ENCODE peak calls at places on chromosome 22, in nine cellular contexts. F is IMR-90, H is heart left ventricle, A is adrenal gland, K is tibial nerve, Y is uterus, J is stomach, M is sigmoid colon, T is HepG2. V is an unnamed sample.

GRCh38 chr22:18109410-18110193 is 1.0 kb upstream of the TUBA8 start:
- DNase-seq in F (no peak), H (no peak), A (no peak), K (no peak), Y (no peak), J (no peak), M (no peak), T (no peak), V (no peak)

GRCh38 chr22:17997456-17997855 is 26.9 kb downstream of the MICAL3 start:
- DNase-seq in F (no peak), H (no peak), A (peak), K (no peak), Y (no peak), J (no peak), M (peak), T (no peak), V (no peak)

GRCh38 chr22:47175151-47175760 is 412.8 kb downstream of the TBC1D22A start:
- DNase-seq in F (peak), H (peak), A (peak), K (no peak), Y (peak), J (no peak), M (peak), T (no peak), V (no peak)

GRCh38 chr22:32852346-32853251 is 51.1 kb downstream of the TIMP3 start:
- DNase-seq in F (no peak), H (peak), A (peak), K (peak), Y (peak), J (no peak), M (peak), T (no peak), V (peak)

GRCh38 chr22:46050451-46050845 is 73.5 kb upstream of the WNT7B start:
- DNase-seq in F (no peak), H (no peak), A (peak), K (no peak), Y (peak), J (no peak), M (peak), T (no peak), V (peak)

GRCh38 chr22:32413715-32414114 is 1.7 kb upstream of the RTCB start:
- DNase-seq in F (peak), H (no peak), A (no peak), K (no peak), Y (no peak), J (no peak), M (no peak), T (peak), V (no peak)

GRCh38 chr22:40819741-40820140 is 595 bp upstream of the SLC25A17 start:
- DNase-seq in F (peak), H (no peak), A (no peak), K (no peak), Y (no peak), J (no peak), M (no peak), T (no peak), V (no peak)

GRCh38 chr22:45470871-45471270 is 31.8 kb upstream of the FBLN1 start:
- DNase-seq in F (no peak), H (no peak), A (no peak), K (no peak), Y (no peak), J (no peak), M (peak), T (no peak), V (no peak)

GRCh38 chr22:41688365-41689211 is at the start of gene SNU13:
- DNase-seq in F (peak), H (peak), A (peak), K (peak), Y (peak), J (peak), M (peak), T (peak), V (peak)

GRCh38 chr22:36405671-36406070 is 17.9 kb upstream of the MYH9 start:
- DNase-seq in F (no peak), H (no peak), A (no peak), K (no peak), Y (no peak), J (peak), M (no peak), T (no peak), V (peak)

GRCh38 chr22:18154821-18155390 is 4.9 kb downstream of the USP18 start:
- DNase-seq in F (no peak), H (no peak), A (no peak), K (no peak), Y (no peak), J (no peak), M (no peak), T (no peak), V (no peak)

GRCh38 chr22:38872831-38873248 is 824 bp upstream of the CBX6 start:
- DNase-seq in F (peak), H (peak), A (peak), K (no peak), Y (peak), J (peak), M (peak), T (no peak), V (peak)

GRCh38 chr22:41857160-41857859 is 24.4 kb downstream of the SREBF2 start:
- DNase-seq in F (peak), H (peak), A (peak), K (peak), Y (no peak), J (peak), M (no peak), T (peak), V (peak)

GRCh38 chr22:31861226-31861840 is 83.0 kb upstream of the YWHAH start:
- DNase-seq in F (peak), H (no peak), A (no peak), K (no peak), Y (no peak), J (no peak), M (no peak), T (no peak), V (no peak)

GRCh38 chr22:23054531-23055257 is 15.6 kb upstream of the GNAZ start:
- DNase-seq in F (no peak), H (no peak), A (no peak), K (no peak), Y (no peak), J (peak), M (no peak), T (no peak), V (no peak)

GRCh38 chr22:30185129-30185528 is 61.4 kb downstream of the LIF start:
- DNase-seq in F (peak), H (no peak), A (no peak), K (no peak), Y (no peak), J (no peak), M (no peak), T (no peak), V (no peak)

GRCh38 chr22:45600791-45601730 is 70.6 kb upstream of the ATXN10 start:
- DNase-seq in F (peak), H (no peak), A (no peak), K (no peak), Y (no peak), J (no peak), M (peak), T (no peak), V (no peak)

GRCh38 chr22:46612904-46613605 is 7.1 kb upstream of the GRAMD4 start:
- DNase-seq in F (no peak), H (no peak), A (peak), K (no peak), Y (no peak), J (no peak), M (no peak), T (peak), V (no peak)

GRCh38 chr22:38112361-38112760 is 1.9 kb upstream of the BAIAP2L2 start:
- DNase-seq in F (no peak), H (no peak), A (no peak), K (no peak), Y (no peak), J (no peak), M (no peak), T (no peak), V (no peak)

GRCh38 chr22:37775785-37776638 is 31.7 kb upstream of the GCAT start:
- DNase-seq in F (peak), H (no peak), A (no peak), K (no peak), Y (no peak), J (no peak), M (no peak), T (no peak), V (no peak)

GRCh38 chr22:48135641-48136040 is 1373.2 kb downstream of the TBC1D22A start:
- DNase-seq in F (no peak), H (no peak), A (no peak), K (no peak), Y (no peak), J (no peak), M (no peak), T (no peak), V (no peak)

GRCh38 chr22:21657020-21657360 is 8.8 kb upstream of the PPIL2 start:
- DNase-seq in F (no peak), H (no peak), A (no peak), K (no peak), Y (no peak), J (no peak), M (no peak), T (no peak), V (no peak)

GRCh38 chr22:36017661-36018091 is 10.9 kb downstream of the RBFOX2 start:
- DNase-seq in F (no peak), H (no peak), A (no peak), K (no peak), Y (no peak), J (no peak), M (no peak), T (no peak), V (no peak)

GRCh38 chr22:31732089-31732829 is 17.7 kb downstream of the PRR14L start:
- DNase-seq in F (no peak), H (no peak), A (no peak), K (no peak), Y (no peak), J (no peak), M (no peak), T (no peak), V (no peak)

GRCh38 chr22:39560127-39560526 is 10.4 kb upstream of the CACNA1I start:
- DNase-seq in F (no peak), H (no peak), A (no peak), K (no peak), Y (no peak), J (no peak), M (no peak), T (no peak), V (no peak)

GRCh38 chr22:23075525-23076216 is 5.4 kb downstream of the GNAZ start:
- DNase-seq in F (no peak), H (no peak), A (no peak), K (no peak), Y (no peak), J (peak), M (no peak), T (peak), V (no peak)

GRCh38 chr22:43858156-43858895 is 4.0 kb downstream of the SULT4A1 start:
- DNase-seq in F (no peak), H (no peak), A (no peak), K (no peak), Y (no peak), J (no peak), M (peak), T (no peak), V (peak)

GRCh38 chr22:23219787-23220484 is 39.6 kb downstream of the BCR start:
- DNase-seq in F (peak), H (peak), A (peak), K (no peak), Y (no peak), J (peak), M (no peak), T (no peak), V (no peak)

GRCh38 chr22:46049726-46050450 is 72.9 kb upstream of the WNT7B start:
- DNase-seq in F (no peak), H (peak), A (peak), K (no peak), Y (peak), J (peak), M (peak), T (no peak), V (no peak)

GRCh38 chr22:46000081-46001027 is 23.4 kb upstream of the WNT7B start:
- DNase-seq in F (no peak), H (peak), A (peak), K (no peak), Y (no peak), J (no peak), M (peak), T (no peak), V (no peak)

GRCh38 chr22:32281092-32281491 is 25.9 kb upstream of the SLC5A4 start:
- DNase-seq in F (no peak), H (no peak), A (no peak), K (no peak), Y (no peak), J (no peak), M (no peak), T (no peak), V (no peak)

GRCh38 chr22:27278986-27279385 is 522.6 kb downstream of the MN1 start:
- DNase-seq in F (no peak), H (no peak), A (no peak), K (no peak), Y (no peak), J (no peak), M (no peak), T (no peak), V (no peak)

GRCh38 chr22:29907753-29908515 is 25.0 kb downstream of the MTMR3 start:
- DNase-seq in F (peak), H (peak), A (peak), K (peak), Y (peak), J (peak), M (peak), T (peak), V (peak)

GRCh38 chr22:36872866-36873498 is 12.2 kb downstream of the NCF4 start:
- DNase-seq in F (no peak), H (no peak), A (no peak), K (no peak), Y (no peak), J (no peak), M (no peak), T (no peak), V (no peak)

GRCh38 chr22:32122899-32123298 is 36.2 kb downstream of the C22orf42 start:
- DNase-seq in F (no peak), H (no peak), A (no peak), K (no peak), Y (no peak), J (no peak), M (no peak), T (no peak), V (no peak)

GRCh38 chr22:46196268-46196667 is 45.9 kb downstream of the PPARA start:
- DNase-seq in F (no peak), H (peak), A (peak), K (no peak), Y (no peak), J (peak), M (no peak), T (no peak), V (peak)

GRCh38 chr22:30250713-30251267 is 4.2 kb upstream of the LIF start:
- DNase-seq in F (peak), H (no peak), A (no peak), K (no peak), Y (no peak), J (peak), M (no peak), T (no peak), V (no peak)

GRCh38 chr22:32951081-32951806 is 106.9 kb downstream of the SYN3 start:
- DNase-seq in F (no peak), H (no peak), A (peak), K (no peak), Y (no peak), J (no peak), M (no peak), T (no peak), V (no peak)

GRCh38 chr22:49153921-49154320 is 673.8 kb downstream of the BRD1 start:
- DNase-seq in F (no peak), H (no peak), A (no peak), K (no peak), Y (no peak), J (no peak), M (no peak), T (no peak), V (no peak)
- H3K4me3 ChIP-seq in F (no peak), H (no peak), A (no peak), K (no peak), Y (no peak), J (no peak), M (no peak), T (no peak), V (no peak)

GRCh38 chr22:19805821-19806212 is 45.2 kb downstream of the TBX1 start:
- DNase-seq in F (no peak), H (no peak), A (no peak), K (no peak), Y (peak), J (no peak), M (no peak), T (no peak), V (peak)

GRCh38 chr22:19807914-19808872 is 46.5 kb downstream of the GNB1L start:
- DNase-seq in F (no peak), H (no peak), A (no peak), K (no peak), Y (peak), J (no peak), M (peak), T (no peak), V (no peak)

GRCh38 chr22:19807161-19807913 is 46.8 kb downstream of the TBX1 start:
- DNase-seq in F (no peak), H (no peak), A (no peak), K (no peak), Y (peak), J (no peak), M (peak), T (no peak), V (peak)

GRCh38 chr22:19808873-19809478 is 45.7 kb downstream of the GNB1L start:
- DNase-seq in F (no peak), H (peak), A (no peak), K (no peak), Y (peak), J (no peak), M (no peak), T (no peak), V (no peak)

DNA sequence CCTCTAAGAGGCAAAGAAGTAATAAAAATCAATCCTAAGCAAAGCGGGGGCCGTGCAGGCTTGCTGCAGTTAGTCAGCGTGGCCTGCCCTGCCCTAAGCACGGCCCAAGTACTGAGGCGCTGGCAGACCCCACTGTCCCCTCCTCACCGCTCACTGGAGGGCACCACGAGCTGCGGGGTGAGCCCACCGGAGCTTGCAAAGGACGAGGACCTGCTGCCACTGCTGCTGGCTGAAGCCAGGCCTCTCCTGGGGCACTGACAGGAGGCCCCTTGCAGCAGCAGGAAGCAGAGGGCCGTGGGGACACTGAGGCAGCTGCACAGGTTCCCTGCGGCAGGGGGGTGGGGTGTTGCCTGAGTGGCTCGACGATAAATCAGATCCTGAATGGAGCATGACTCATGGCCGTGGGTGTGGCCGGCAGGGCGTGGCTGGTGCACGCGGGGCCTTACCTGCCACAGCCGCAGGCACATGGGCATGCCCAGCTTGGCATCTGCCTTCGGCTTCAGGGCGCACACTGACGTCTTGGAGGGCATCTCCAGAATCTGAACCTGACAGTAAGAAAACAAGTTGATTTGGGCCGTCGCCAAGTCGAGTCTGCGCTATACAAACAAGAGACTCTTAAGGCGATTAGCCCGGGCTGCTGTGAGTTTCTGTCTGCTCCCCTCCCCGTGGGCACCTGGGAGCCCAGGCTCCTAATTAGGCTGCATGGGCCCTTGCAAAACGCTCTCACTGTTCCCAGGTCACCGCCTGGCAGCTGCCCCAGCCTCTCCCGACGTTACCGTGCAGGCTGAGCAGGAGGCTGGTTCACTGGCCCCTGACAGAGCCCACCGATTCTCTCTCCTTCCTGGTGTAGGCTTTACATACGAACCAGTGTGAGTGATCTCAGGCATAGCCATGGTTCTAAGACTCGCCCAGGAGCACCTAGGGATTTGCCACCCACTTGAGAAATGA is 45.9 kb downstream of the TBX1 start:
- DNase-seq in F (no peak), H (no peak), A (no peak), K (no peak), Y (peak), J (peak), M (peak), T (no peak), V (no peak)
- H3K27ac ChIP-seq in F (no peak), H (no peak), A (no peak), K (no peak), Y (no peak), J (no peak), M (no peak), T (no peak), V (no peak)

DNA sequence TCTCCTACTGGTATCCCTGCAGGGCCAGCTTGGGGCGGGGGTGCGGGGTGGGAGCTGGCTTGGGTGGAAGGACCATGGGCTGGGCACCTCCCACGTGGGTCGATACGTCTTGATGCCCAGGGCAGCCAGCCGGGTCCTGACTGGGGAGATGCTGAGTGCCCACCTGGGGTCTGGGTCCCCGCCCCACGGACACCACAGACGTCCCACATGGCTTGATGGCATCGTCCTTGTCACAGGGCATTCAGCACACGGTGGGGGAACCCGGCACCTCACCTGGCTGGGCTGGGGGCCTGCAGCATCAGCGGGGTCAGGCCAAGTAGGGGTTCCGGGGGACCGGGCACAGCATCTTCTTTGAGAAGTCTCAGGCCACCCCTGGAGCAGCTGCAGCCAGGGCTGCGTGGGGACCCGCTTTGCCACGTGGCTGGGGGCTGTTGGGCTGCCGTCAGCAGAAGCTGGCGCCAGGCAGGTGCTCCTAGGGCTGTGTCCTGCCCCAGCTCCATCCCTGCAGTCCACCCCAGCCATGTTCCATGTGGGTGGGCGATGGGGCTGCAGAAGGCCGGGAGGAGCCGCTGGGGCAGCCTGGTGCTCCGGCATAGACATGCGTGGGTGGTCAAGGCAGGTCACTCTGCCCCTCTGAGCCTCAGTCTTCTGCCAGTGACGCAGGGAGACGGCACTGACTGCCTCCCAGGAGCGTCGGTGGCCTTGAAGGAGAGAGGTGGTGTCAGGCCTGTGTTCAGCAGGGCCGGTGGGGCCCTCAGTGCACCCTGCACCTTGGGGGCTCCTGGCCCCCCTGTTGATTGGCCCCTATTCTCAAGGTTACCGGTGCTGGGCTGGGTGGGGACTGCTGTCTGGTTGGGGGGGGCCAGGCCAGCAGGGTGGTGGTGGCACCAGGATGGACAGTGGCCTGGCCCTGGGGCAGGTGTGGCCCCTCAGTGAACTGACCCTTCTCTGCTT is 8.4 kb downstream of the SELENOO start:
- DNase-seq in F (no peak), H (no peak), A (peak), K (no peak), Y (no peak), J (no peak), M (no peak), T (no peak), V (no peak)
- TF ChIP-seq POLR2A in F (no peak), H (no peak), A (no peak), K (no peak), Y (no peak), J (no peak), M (no peak), T (no peak), V (no peak)

DNA sequence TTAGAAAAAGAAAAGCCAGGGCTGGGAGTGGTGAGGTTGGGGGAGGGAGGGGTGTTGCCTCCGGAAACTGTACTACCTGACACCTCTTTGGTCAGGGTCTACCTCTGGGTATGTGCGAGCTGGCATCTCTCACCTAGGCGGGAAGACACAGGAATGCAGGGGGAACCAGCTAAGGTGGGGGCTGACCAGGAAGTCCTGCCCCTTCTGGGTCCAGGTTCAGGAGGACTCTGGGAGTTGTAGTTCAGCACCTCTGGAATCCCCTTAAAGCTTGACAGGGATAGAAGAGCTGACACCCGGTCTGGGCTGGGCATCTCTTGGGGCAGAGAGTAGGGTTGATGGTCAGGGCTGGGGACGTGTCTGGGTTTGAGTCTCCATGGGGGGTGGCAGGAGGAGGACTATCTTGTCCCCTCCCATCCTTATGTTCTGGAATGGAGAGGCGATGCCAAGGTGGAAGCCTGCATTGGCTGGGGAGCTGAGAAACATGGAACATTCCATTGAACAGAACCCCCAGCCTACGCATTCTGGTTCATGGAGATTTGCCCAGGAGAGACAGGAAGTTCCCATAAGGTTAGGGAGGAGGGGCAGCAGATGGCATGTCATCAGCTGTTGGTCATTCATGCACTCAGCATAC is 2.1 kb upstream of the KIAA1671 start:
- DNase-seq in F (peak), H (no peak), A (no peak), K (no peak), Y (no peak), J (no peak), M (no peak), T (peak), V (no peak)
- H3K4me3 ChIP-seq in F (no peak), H (no peak), A (no peak), K (no peak), Y (no peak), J (no peak), M (no peak), T (peak), V (no peak)